ENCODE peak calls at places on chromosomes 12 and 14, in four cellular contexts. R, U, Z and W are unnamed samples.

GRCh38 chr12:60935981-60936761 is 1324.0 kb upstream of the USP15 start:
- DNase-seq in R (no peak), Z (no peak), U (no peak), W (no peak)

GRCh38 chr12:24767016-24767415 is 181.9 kb downstream of the BCAT1 start:
- DNase-seq in U (no peak), R (no peak), Z (no peak), W (no peak)

GRCh38 chr12:52494518-52494917 is 1.5 kb upstream of the KRT6A start:
- DNase-seq in U (peak; percentile 16), Z (peak; percentile 17), R (no peak), W (no peak)

GRCh38 chr12:123660328-123660727 is 10.6 kb upstream of the TCTN2 start:
- DNase-seq in R (peak; percentile 78), U (peak; percentile 57), Z (no peak), W (peak; percentile 62)

GRCh38 chr14:28321475-28322244 is 444.9 kb upstream of the FOXG1 start:
- DNase-seq in Z (no peak), U (no peak), R (no peak), W (no peak)

GRCh38 chr14:99271288-99271941 is 582 bp downstream of the BCL11B start:
- DNase-seq in Z (no peak), U (no peak), R (no peak), W (no peak)

GRCh38 chr12:55736780-55737580 is 5.9 kb upstream of the GDF11 start:
- DNase-seq in Z (peak; percentile 89), U (peak; percentile 66), R (no peak), W (no peak)

GRCh38 chr12:92421701-92422100 is 276.1 kb upstream of the BTG1 start:
- DNase-seq in R (no peak), U (peak; percentile 16), Z (no peak), W (no peak)

DNA sequence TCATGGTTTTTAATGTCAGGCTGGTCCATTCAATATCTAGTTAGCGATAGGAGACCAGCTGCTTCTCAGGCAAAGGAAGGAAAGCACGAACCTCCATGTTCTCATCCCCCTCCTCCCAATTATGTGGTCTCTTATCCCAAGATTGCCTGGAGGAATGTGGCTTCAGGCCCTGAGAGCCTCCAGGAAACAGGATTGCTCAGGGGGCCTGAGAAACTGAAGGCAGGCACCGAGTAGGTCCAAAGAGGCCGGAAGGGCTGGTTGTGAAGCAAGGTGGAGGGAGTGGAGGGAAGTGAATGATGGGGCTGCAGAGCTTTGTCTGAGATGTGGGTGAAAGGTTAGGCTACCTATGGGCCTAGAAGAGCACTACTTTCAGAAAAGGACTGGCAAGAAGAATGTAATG is 188.2 kb upstream of the DDHD1 start:
- DNase-seq in R (no peak), Z (no peak), U (no peak), W (no peak)
- TF ChIP-seq CTCF in R (no peak), Z (no peak), U (no peak), W (no peak)

GRCh38 chr14:103520657-103521437 is 1.8 kb downstream of the CKB start:
- DNase-seq in Z (peak; percentile 89), U (peak; percentile 47), R (no peak), W (no peak)

GRCh38 chr14:103522028-103522581 is 525 bp downstream of the CKB start:
- DNase-seq in Z (no peak), U (no peak), R (no peak), W (no peak)

GRCh38 chr14:103520269-103520656 is 2.4 kb downstream of the CKB start:
- DNase-seq in U (no peak), Z (no peak), R (no peak), W (no peak)

GRCh38 chr14:103522649-103523582 is at the start of gene CKB:
- DNase-seq in Z (peak; percentile 83), R (no peak), U (peak; percentile 22), W (no peak)

DNA sequence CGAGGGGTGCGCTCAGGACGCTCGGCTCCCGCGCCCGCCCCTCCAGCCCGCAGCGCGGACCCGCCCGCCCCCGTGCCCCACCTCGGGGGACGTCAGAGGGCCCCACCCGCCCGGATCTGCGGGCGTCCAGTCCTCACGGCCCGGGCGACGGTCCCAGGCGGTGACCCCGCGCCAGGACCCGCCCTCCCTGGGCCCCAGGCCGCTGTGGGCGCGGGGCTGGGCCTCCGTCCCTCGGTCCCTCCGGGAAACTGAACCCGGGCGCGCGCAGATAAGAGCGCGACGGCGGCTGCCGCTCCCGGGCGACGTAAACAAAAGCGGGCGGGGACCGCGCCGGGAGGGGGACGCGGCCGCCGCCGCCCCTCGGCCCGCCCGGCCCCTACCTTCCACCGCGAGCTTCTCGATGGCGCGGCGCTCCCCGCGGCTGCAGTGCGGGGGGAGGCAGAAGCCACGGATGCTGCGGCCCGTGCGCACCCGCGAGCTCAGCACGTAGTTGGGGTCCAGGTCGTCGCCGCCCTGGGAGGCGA is 1.1 kb downstream of the CKB start:
- DNase-seq in R (no peak), U (no peak), Z (no peak), W (no peak)
- TF ChIP-seq CTCF in R (no peak), U (no peak), Z (no peak), W (no peak)

GRCh38 chr14:71403673-71404072 is 496.4 kb downstream of the PCNX1 start:
- DNase-seq in Z (peak; percentile 14), R (no peak), U (peak; percentile 19), W (no peak)
- TF ChIP-seq CTCF in Z (peak; percentile 23), R (peak; percentile 11), U (peak; percentile 36), W (no peak)

GRCh38 chr12:44873898-44874297 is 2.2 kb downstream of the NELL2 start:
- DNase-seq in R (no peak), U (no peak), Z (no peak), W (no peak)
- TF ChIP-seq CTCF in R (no peak), U (no peak), Z (peak; percentile 14), W (no peak)

GRCh38 chr12:48026081-48026827 is 22.0 kb upstream of the COL2A1 start:
- DNase-seq in Z (no peak), U (no peak), R (no peak), W (no peak)

GRCh38 chr12:48029401-48029770 is 25.1 kb upstream of the COL2A1 start:
- DNase-seq in R (no peak), Z (no peak), U (no peak), W (no peak)

GRCh38 chr12:48029811-48030650 is 25.8 kb upstream of the COL2A1 start:
- DNase-seq in U (no peak), R (no peak), Z (no peak), W (no peak)

GRCh38 chr12:48027183-48028002 is 23.1 kb upstream of the COL2A1 start:
- DNase-seq in U (no peak), Z (no peak), R (no peak), W (no peak)

DNA sequence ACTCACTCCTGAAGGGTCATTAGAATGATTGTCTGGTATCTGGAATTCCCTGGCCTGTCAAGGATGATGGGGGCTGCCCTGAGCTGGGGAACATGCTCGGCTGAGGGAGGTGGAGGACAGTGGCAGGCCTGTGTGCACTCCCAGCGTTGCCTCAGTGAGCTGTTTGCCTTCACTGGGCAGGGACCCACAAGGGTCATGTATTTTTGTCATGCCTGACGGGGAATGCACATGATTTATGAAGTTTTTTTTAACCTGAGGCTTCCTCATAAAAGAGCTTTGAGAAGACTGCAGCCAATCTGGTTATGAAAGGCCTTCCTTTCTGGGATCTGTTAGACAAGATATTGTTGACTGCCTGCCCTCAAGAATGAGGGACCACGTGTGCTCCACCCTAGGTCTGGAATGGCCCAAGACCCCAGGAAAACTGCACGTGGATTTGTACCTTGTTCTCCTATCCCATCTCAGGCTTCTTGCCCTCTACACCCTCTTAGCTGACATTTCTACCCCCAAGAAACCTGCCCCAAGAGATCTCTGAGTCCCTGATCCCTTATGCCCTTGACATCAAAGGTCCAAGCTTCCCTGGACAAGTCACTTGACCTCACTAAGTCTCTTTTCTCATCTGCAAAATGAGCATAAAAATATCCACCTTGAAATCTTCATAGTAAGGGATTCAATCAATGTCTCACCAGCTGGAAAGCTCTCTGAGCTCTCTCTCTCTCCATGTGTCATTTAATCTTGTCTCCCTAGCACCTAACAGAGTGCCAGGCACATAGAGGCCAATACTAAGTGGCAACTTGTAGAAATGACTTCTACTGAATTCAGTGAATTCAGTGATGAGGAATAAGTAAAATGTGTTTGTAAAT is 24.5 kb upstream of the COL2A1 start:
- DNase-seq in U (no peak), Z (no peak), R (no peak), W (no peak)
- TF ChIP-seq CTCF in U (no peak), Z (no peak), R (no peak), W (no peak)

GRCh38 chr14:92565040-92565717 is 51.6 kb downstream of the RIN3 start:
- DNase-seq in U (no peak), R (no peak), Z (no peak), W (no peak)

GRCh38 chr14:92564361-92565039 is 50.9 kb downstream of the RIN3 start:
- DNase-seq in Z (no peak), R (no peak), U (no peak), W (no peak)

GRCh38 chr14:92567173-92567725 is 53.7 kb downstream of the RIN3 start:
- DNase-seq in U (no peak), R (no peak), Z (no peak), W (no peak)

GRCh38 chr14:92563359-92563758 is 49.8 kb downstream of the RIN3 start:
- DNase-seq in Z (no peak), R (no peak), U (peak; percentile 39), W (no peak)

GRCh38 chr14:92565718-92566115 is 52.1 kb downstream of the RIN3 start:
- DNase-seq in Z (no peak), U (no peak), R (no peak), W (no peak)
- TF ChIP-seq CTCF in Z (no peak), U (no peak), R (no peak), W (no peak)

GRCh38 chr14:41299924-41300323 is 306.8 kb upstream of the LRFN5 start:
- DNase-seq in Z (no peak), R (no peak), U (no peak), W (no peak)
- TF ChIP-seq CTCF in Z (no peak), R (no peak), U (no peak), W (no peak)